ENCODE peak calls at places on chromosomes 16 and 17, in ten cellular contexts. V is DND-41, M is thyroid gland, F is spleen, E is tibial artery, O is dorsolateral prefrontal cortex, G is heart right ventricle, P is fibroblast of the aortic adventitia, R is HFFc6, L is fibroblast of lung. X is an unnamed sample.

GRCh38 chr16:28182183-28182582 is 29.6 kb downstream of the XPO6 start:
- DNase-seq in L (peak; percentile 36), V (no peak), M (peak; percentile 40), G (no peak), F (no peak), O (no peak), E (no peak), P (no peak), R (peak; percentile 72), X (no peak)

GRCh38 chr16:22948603-22949368 is 134.8 kb downstream of the HS3ST2 start:
- DNase-seq in P (peak; percentile 67), M (peak; percentile 38), O (no peak), G (peak; percentile 68), R (peak; percentile 70), F (peak; percentile 81), E (peak; percentile 79), L (peak; percentile 59), V (peak; percentile 60), X (peak; percentile 80)

GRCh38 chr16:19885456-19886060 is 910 bp upstream of the GPRC5B start:
- DNase-seq in O (peak; percentile 64), V (no peak), M (no peak), L (no peak), R (no peak), E (no peak), G (peak; percentile 22), F (peak; percentile 79), P (no peak), X (no peak)

GRCh38 chr17:44279586-44280344 is 11.8 kb upstream of the SLC4A1 start:
- DNase-seq in M (peak; percentile 29), L (peak; percentile 86), F (peak; percentile 89), P (peak; percentile 79), R (peak; percentile 51), E (peak; percentile 81), G (peak; percentile 87), O (peak; percentile 56), V (no peak), X (peak; percentile 89)

GRCh38 chr17:42521666-42522262 is 14.3 kb upstream of the NAGLU start:
- DNase-seq in G (no peak), O (no peak), R (no peak), P (peak; percentile 69), L (peak; percentile 47), E (peak; percentile 76), F (peak; percentile 67), V (no peak), M (no peak), X (no peak)

GRCh38 chr16:89040861-89041570 is 52.6 kb upstream of the ACSF3 start:
- DNase-seq in M (no peak), E (no peak), P (no peak), V (no peak), O (no peak), R (no peak), F (peak; percentile 70), G (no peak), L (no peak), X (no peak)

GRCh38 chr17:39110435-39111136 is 40.9 kb downstream of the PLXDC1 start:
- DNase-seq in P (no peak), F (no peak), E (no peak), M (peak; percentile 67), R (no peak), V (no peak), O (no peak), G (no peak), L (no peak), X (no peak)

GRCh38 chr17:74682028-74682427 is 30.7 kb downstream of the CD300LF start:
- DNase-seq in V (no peak), R (no peak), M (no peak), P (no peak), E (no peak), L (no peak), O (no peak), F (peak; percentile 23), G (no peak), X (no peak)

GRCh38 chr16:1074379-1074649 is 1.8 kb downstream of the SSTR5 start:
- DNase-seq in L (no peak), V (no peak), M (no peak), F (no peak), O (no peak), R (no peak), P (no peak), G (no peak), E (no peak), X (no peak)

GRCh38 chr16:75019007-75019406 is 20.2 kb downstream of the ZNRF1 start:
- DNase-seq in G (no peak), E (no peak), P (no peak), O (no peak), F (no peak), R (no peak), M (no peak), L (no peak), V (no peak), X (no peak)

GRCh38 chr16:74751658-74752057 is 23.0 kb downstream of the FA2H start:
- DNase-seq in R (no peak), O (no peak), V (no peak), L (no peak), E (no peak), F (peak; percentile 22), P (no peak), M (no peak), G (no peak), X (no peak)

GRCh38 chr16:3497771-3498170 is 2.5 kb upstream of the C16orf90 start:
- DNase-seq in E (no peak), F (peak; percentile 20), V (no peak), L (no peak), P (no peak), R (no peak), M (no peak), O (no peak), G (no peak), X (no peak)

GRCh38 chr17:69084911-69085310 is 24.2 kb upstream of the ABCA9 start:
- DNase-seq in R (no peak), F (no peak), E (no peak), G (no peak), L (no peak), P (no peak), V (no peak), O (no peak), M (peak; percentile 13), X (no peak)

GRCh38 chr17:79871131-79871530 is 31.9 kb upstream of the CBX4 start:
- DNase-seq in P (no peak), E (no peak), V (no peak), G (no peak), L (no peak), R (no peak), F (peak; percentile 62), O (no peak), M (no peak), X (no peak)

GRCh38 chr17:66240630-66241029 is 11.4 kb upstream of the APOH start:
- DNase-seq in F (no peak), O (no peak), G (no peak), V (no peak), M (no peak), L (peak; percentile 42), E (no peak), R (peak; percentile 26), P (peak; percentile 40), X (no peak)

GRCh38 chr17:2120550-2121335 is 65.8 kb downstream of the HIC1 start:
- DNase-seq in O (no peak), E (no peak), R (peak; percentile 67), F (no peak), M (no peak), P (peak; percentile 81), G (no peak), V (no peak), L (no peak), X (no peak)
- TF ChIP-seq CTCF in O (no peak), E (no peak), R (no peak), F (no peak), M (no peak), P (no peak), G (no peak), V (no peak), L (no peak), X (no peak)

DNA sequence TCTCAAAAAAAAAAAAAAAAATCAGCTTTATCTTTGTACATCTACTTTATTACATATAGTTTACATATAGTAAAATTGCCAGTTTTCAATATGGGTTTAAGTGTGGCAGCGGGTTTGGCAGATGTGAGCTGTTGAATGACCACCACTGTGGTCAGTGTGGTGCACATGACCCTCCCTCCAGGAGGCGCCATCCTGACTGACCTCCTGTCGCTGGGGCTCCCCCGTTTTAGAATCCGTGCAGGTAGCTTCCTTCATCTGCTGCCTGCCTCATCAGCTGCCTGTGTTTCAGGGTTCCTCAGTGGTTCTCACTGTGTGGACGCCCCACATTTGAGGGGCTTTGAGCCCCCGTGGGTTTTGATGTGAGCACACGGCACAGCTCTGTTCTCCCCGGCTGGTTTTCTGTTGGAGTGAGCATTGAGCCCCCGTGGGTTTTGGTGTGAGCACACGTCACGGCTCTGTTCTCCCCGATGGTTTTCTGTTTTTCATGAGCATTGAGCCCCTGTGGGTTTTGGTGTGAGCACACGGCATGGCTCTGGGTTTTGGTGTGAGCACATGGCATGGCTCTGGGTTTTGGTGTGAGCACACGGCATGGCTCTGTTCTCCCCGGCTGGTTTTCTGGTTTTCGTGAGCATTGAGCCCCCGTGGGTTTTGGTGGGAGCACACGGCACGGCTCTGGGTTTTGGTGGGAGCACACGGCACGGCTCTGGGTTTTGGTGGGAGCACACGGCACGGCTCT is 57.9 kb upstream of the ZNF750 start:
- DNase-seq in P (no peak), E (no peak), O (no peak), G (no peak), M (no peak), R (no peak), V (no peak), L (no peak), F (no peak), X (no peak)
- TF ChIP-seq CTCF in P (no peak), E (no peak), O (no peak), G (no peak), M (no peak), R (peak; percentile 32), V (peak; percentile 4), L (no peak), F (no peak), X (no peak)

DNA sequence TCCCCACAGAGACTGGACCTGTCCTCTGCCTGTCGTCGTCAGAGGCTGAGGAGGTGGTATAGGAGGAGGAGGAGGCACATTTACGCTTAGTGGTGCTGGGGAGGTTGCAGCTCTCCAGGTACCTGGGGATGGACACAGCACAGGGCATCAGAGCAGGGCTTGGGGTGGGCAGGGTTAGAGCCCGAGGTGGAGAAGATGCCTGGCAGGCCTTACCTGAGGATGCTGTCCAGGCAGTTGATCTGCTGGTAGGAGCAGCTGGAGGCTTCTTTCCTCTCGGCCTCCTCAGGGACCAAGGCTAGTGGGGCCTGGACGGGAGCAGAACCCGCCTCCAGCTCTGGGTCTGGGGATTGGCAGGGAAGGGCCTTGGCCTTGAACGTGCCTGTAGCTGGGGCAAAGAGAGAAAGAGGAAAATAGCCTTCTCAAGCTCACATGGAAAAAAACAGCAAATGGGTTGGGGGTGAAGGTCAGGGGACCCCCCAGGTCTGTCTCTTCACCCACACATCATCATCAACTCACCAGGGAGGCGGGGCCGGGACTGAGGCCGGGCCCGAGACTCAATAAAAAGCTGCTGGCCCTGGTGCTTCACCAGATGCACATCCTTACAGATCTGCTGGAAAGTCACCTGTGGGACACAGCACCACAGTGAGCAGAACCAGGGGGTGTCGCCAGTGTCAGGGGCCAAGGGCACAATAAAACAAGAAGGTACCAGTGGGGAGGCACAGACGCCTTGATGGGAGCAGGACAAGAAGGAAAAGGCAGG is 5.6 kb downstream of the PER1 start:
- DNase-seq in E (no peak), O (no peak), F (no peak), P (no peak), L (no peak), M (no peak), V (no peak), R (no peak), G (no peak), X (no peak)
- TF ChIP-seq CTCF in E (no peak), O (no peak), F (no peak), P (no peak), L (no peak), M (no peak), V (no peak), R (no peak), G (no peak), X (no peak)

GRCh38 chr17:16298140-16298662 is 55.1 kb downstream of the CENPV start:
- DNase-seq in V (no peak), F (no peak), R (no peak), E (no peak), P (no peak), M (no peak), O (no peak), G (no peak), L (no peak), X (peak; percentile 1)
- TF ChIP-seq CTCF in V (no peak), F (no peak), R (no peak), E (no peak), P (no peak), M (no peak), O (no peak), G (no peak), L (no peak), X (no peak)